ENCODE peak calls at places on chromosomes 3 and 15, in nine cellular contexts. Q is memory B cell, I is stromal cell of bone marrow, K is fibroblast of the conjunctiva, T is pons, R is germinal center, E is tibial artery, H is astrocyte of the hippocampus, C is NCI-H460. S is an unnamed sample.

GRCh38 chr15:60589728-60590127 is 110.8 kb upstream of the ICE2 start:
- DNase-seq in Q (no peak), I (no peak), K (no peak), T (no peak), R (no peak), E (no peak), H (no peak), C (no peak), S (no peak)

GRCh38 chr3:157436583-157437300 is at the start of gene PTX3:
- DNase-seq in Q (no peak), I (peak; percentile 80), K (peak; percentile 94), T (no peak), R (no peak), E (peak; percentile 46), H (peak; percentile 89), C (no peak), S (no peak)

GRCh38 chr3:46371802-46372340 is 1.1 kb downstream of the CCR5 start:
- DNase-seq in Q (no peak), I (no peak), K (no peak), T (no peak), R (no peak), E (no peak), H (no peak), C (no peak), S (no peak)

GRCh38 chr15:35173444-35174118 is 88.5 kb upstream of the NANOGP8 start:
- DNase-seq in Q (no peak), I (peak; percentile 28), K (no peak), T (no peak), R (no peak), E (no peak), H (peak; percentile 35), C (no peak), S (no peak)

GRCh38 chr15:100372695-100373036 is 30.9 kb upstream of the ADAMTS17 start:
- DNase-seq in Q (no peak), I (no peak), K (no peak), T (no peak), R (no peak), E (peak; percentile 48), H (no peak), C (no peak), S (no peak)

GRCh38 chr3:38016410-38016809 is 13.0 kb downstream of the PLCD1 start:
- DNase-seq in Q (no peak), I (no peak), K (no peak), T (no peak), R (no peak), E (no peak), H (no peak), C (no peak), S (no peak)

GRCh38 chr15:70033109-70033508 is 64.6 kb downstream of the TLE3 start:
- DNase-seq in Q (no peak), I (no peak), K (no peak), T (no peak), R (no peak), E (no peak), H (no peak), C (no peak), S (no peak)

GRCh38 chr3:14536837-14537589 is 3.1 kb downstream of the GRIP2 start:
- DNase-seq in Q (no peak), I (no peak), K (no peak), T (no peak), R (no peak), E (no peak), H (no peak), C (no peak), S (no peak)

GRCh38 chr15:78968539-78969271 is 23.9 kb upstream of the CTSH start:
- DNase-seq in Q (no peak), I (no peak), K (no peak), T (no peak), R (no peak), E (no peak), H (no peak), C (no peak), S (no peak)

GRCh38 chr3:39130026-39130425 is 22.5 kb downstream of the TTC21A start:
- DNase-seq in Q (no peak), I (no peak), K (no peak), T (no peak), R (no peak), E (peak; percentile 10), H (no peak), C (no peak), S (no peak)

GRCh38 chr15:57012557-57012956 is 94.1 kb downstream of the TCF12 start:
- DNase-seq in Q (no peak), I (no peak), K (no peak), T (no peak), R (no peak), E (no peak), H (no peak), C (no peak), S (no peak)

GRCh38 chr15:24823473-24823872 is 131.3 kb upstream of the SNRPN start:
- DNase-seq in Q (no peak), I (no peak), K (no peak), T (peak; percentile 23), R (no peak), E (no peak), H (peak; percentile 60), C (no peak), S (no peak)

GRCh38 chr15:58306591-58307312 is 125.0 kb upstream of the LIPC start:
- DNase-seq in Q (no peak), I (no peak), K (no peak), T (no peak), R (no peak), E (no peak), H (peak; percentile 31), C (no peak), S (no peak)

GRCh38 chr3:47416041-47416440 is 35.2 kb downstream of the PTPN23 start:
- DNase-seq in Q (no peak), I (no peak), K (no peak), T (no peak), R (peak; percentile 26), E (no peak), H (no peak), C (no peak), S (no peak)

GRCh38 chr15:79027532-79028410 is 62.8 kb downstream of the RASGRF1 start:
- DNase-seq in Q (no peak), I (no peak), K (no peak), T (no peak), R (no peak), E (no peak), H (no peak), C (no peak), S (no peak)

GRCh38 chr3:184773341-184774186 is 38.4 kb upstream of the VPS8 start:
- DNase-seq in Q (no peak), I (no peak), K (no peak), T (no peak), R (no peak), E (no peak), H (peak; percentile 32), C (no peak), S (no peak)

GRCh38 chr3:11596387-11596786 is 47.3 kb downstream of the VGLL4 start:
- DNase-seq in Q (no peak), I (no peak), K (no peak), T (no peak), R (no peak), E (no peak), H (no peak), C (no peak), S (no peak)